ENCODE peak calls at places on chromosomes 2 and 18, in nine cellular contexts. H, K, L, W, P, J, M, Z and E are unnamed samples.
A peak's percentile ranks its signal among the peaks of the same experiment; 100 is the strongest.

GRCh38 chr18:23563377-23564043 is 22.8 kb downstream of the NPC1 start:
- DNase-seq in H (peak; percentile 21), K (peak; percentile 62), L (no peak), W (no peak), P (no peak), J (peak; percentile 31), M (no peak), Z (no peak), E (no peak)

GRCh38 chr2:20542269-20542668 is 95.4 kb downstream of the RHOB start:
- DNase-seq in H (no peak), K (no peak), L (no peak), W (no peak), P (no peak), J (no peak), M (no peak), Z (no peak), E (no peak)

GRCh38 chr2:20093263-20094141 is 42.1 kb upstream of the LAPTM4A start:
- DNase-seq in H (peak; percentile 88), K (peak; percentile 67), L (no peak), W (no peak), P (peak; percentile 59), J (no peak), M (peak; percentile 34), Z (peak; percentile 14), E (peak; percentile 59)

GRCh38 chr18:43961713-43962112 is 684.4 kb upstream of the SYT4 start:
- DNase-seq in H (no peak), K (no peak), L (no peak), W (no peak), P (no peak), J (no peak), M (no peak), Z (no peak), E (no peak)

GRCh38 chr2:173749315-173749714 is 215.9 kb downstream of the SP3 start:
- DNase-seq in H (peak; percentile 73), K (peak; percentile 23), L (no peak), W (no peak), P (no peak), J (no peak), M (no peak), Z (no peak), E (no peak)

GRCh38 chr18:24741961-24742738 is 281.7 kb downstream of the HRH4 start:
- DNase-seq in H (peak; percentile 21), K (no peak), L (no peak), W (no peak), P (peak; percentile 35), J (no peak), M (no peak), Z (no peak), E (no peak)

GRCh38 chr2:9285921-9286320 is 79.3 kb downstream of the ASAP2 start:
- DNase-seq in H (no peak), K (no peak), L (no peak), W (no peak), P (no peak), J (no peak), M (no peak), Z (no peak), E (no peak)

GRCh38 chr2:95305341-95306058 is 8.4 kb downstream of the KCNIP3 start:
- DNase-seq in H (peak; percentile 62), K (no peak), L (no peak), W (no peak), P (no peak), J (no peak), M (no peak), Z (peak; percentile 15), E (no peak)

GRCh38 chr18:77191241-77191751 is 58.4 kb upstream of the GALR1 start:
- DNase-seq in H (peak; percentile 72), K (peak; percentile 33), L (no peak), W (no peak), P (no peak), J (no peak), M (no peak), Z (no peak), E (no peak)

GRCh38 chr2:40497251-40497859 is 45.5 kb upstream of the SLC8A1 start:
- DNase-seq in H (no peak), K (no peak), L (no peak), W (no peak), P (no peak), J (no peak), M (no peak), Z (no peak), E (no peak)

GRCh38 chr2:23503097-23503496 is 118.1 kb downstream of the KLHL29 start:
- DNase-seq in H (no peak), K (no peak), L (no peak), W (no peak), P (no peak), J (no peak), M (peak; percentile 18), Z (no peak), E (no peak)

GRCh38 chr18:79503406-79503805 is 107.7 kb downstream of the NFATC1 start:
- DNase-seq in H (no peak), K (no peak), L (no peak), W (no peak), P (no peak), J (no peak), M (no peak), Z (no peak), E (no peak)

GRCh38 chr2:66729391-66729790 is 294.5 kb downstream of the MEIS1 start:
- DNase-seq in H (peak; percentile 10), K (peak; percentile 30), L (no peak), W (no peak), P (no peak), J (no peak), M (no peak), Z (no peak), E (no peak)

GRCh38 chr18:33404244-33404873 is 36.2 kb downstream of the CCDC178 start:
- DNase-seq in H (no peak), K (no peak), L (no peak), W (peak; percentile 4), P (no peak), J (no peak), M (no peak), Z (no peak), E (no peak)

GRCh38 chr18:29251681-29252080 is 1074.8 kb upstream of the CDH2 start:
- DNase-seq in H (no peak), K (no peak), L (no peak), W (no peak), P (no peak), J (no peak), M (no peak), Z (no peak), E (no peak)